ENCODE peak calls at places on chromosomes 2 and 18, in ten cellular contexts. V is HS-5; L is G401; K is substantia nigra; H is fibroblast of pulmonary artery; F is stimulated activated CD8-positive, alpha-beta memory T cell treated with anti-CD3 and anti-CD28 coated beads, Interleukin-2, amount 100 ng/mL, for 1 hour; O is choroid plexus epithelial cell; C is activated naive CD8-positive, alpha-beta T cell treated with anti-CD3 and anti-CD28 coated beads, Interleukin-2, amount 50 U/mL, for 24 hours; W is T-helper 2 cell; Z is ELF-1. D is an unnamed sample.

GRCh38 chr2:163768881-163769681 is 33.3 kb upstream of the FIGN start:
- DNase-seq in V (no peak), L (no peak), K (no peak), H (no peak), F (no peak), O (no peak), C (no peak), W (no peak), Z (no peak), D (no peak)

GRCh38 chr2:176583530-176584101 is 314.4 kb downstream of the MTX2 start:
- DNase-seq in V (peak; percentile 50), L (no peak), K (no peak), H (peak; percentile 48), F (no peak), O (peak; percentile 48), C (no peak), W (no peak), Z (no peak), D (no peak)

GRCh38 chr2:201151127-201152074 is 31.5 kb upstream of the CASP10 start:
- DNase-seq in V (peak; percentile 99), L (no peak), K (no peak), H (peak; percentile 90), F (no peak), O (peak; percentile 94), C (no peak), W (no peak), Z (no peak), D (no peak)

GRCh38 chr2:3692375-3692774 is 11.0 kb upstream of the DCDC2C start:
- DNase-seq in V (no peak), L (no peak), K (no peak), H (peak; percentile 20), F (no peak), O (peak; percentile 59), C (no peak), W (no peak), Z (no peak), D (peak; percentile 56)

GRCh38 chr2:64876137-64876647 is 113.0 kb upstream of the SLC1A4 start:
- DNase-seq in V (no peak), L (no peak), K (no peak), H (peak; percentile 90), F (no peak), O (peak; percentile 41), C (no peak), W (no peak), Z (peak; percentile 85), D (peak; percentile 86)

GRCh38 chr2:237872178-237872887 is 12.9 kb downstream of the RAMP1 start:
- DNase-seq in V (no peak), L (no peak), K (no peak), H (no peak), F (no peak), O (no peak), C (no peak), W (no peak), Z (no peak), D (no peak)

GRCh38 chr2:45773909-45774308 is 122.4 kb downstream of the PRKCE start:
- DNase-seq in V (no peak), L (no peak), K (no peak), H (no peak), F (no peak), O (no peak), C (no peak), W (no peak), Z (no peak), D (no peak)

GRCh38 chr2:97950329-97951154 is 45.2 kb downstream of the TMEM131 start:
- DNase-seq in V (peak; percentile 97), L (no peak), K (no peak), H (peak; percentile 74), F (no peak), O (peak; percentile 89), C (no peak), W (no peak), Z (no peak), D (no peak)

GRCh38 chr2:10620481-10620880 is 69.3 kb downstream of the NOL10 start:
- DNase-seq in V (peak; percentile 68), L (no peak), K (no peak), H (peak; percentile 63), F (no peak), O (peak; percentile 92), C (no peak), W (no peak), Z (no peak), D (no peak)

GRCh38 chr2:55585451-55586079 is 31.9 kb downstream of the PPP4R3B start:
- DNase-seq in V (peak; percentile 50), L (no peak), K (no peak), H (peak; percentile 86), F (no peak), O (peak; percentile 79), C (no peak), W (no peak), Z (no peak), D (no peak)

GRCh38 chr2:200189964-200190363 is 116.5 kb upstream of the SPATS2L start:
- DNase-seq in V (no peak), L (no peak), K (no peak), H (no peak), F (no peak), O (peak; percentile 10), C (no peak), W (no peak), Z (no peak), D (no peak)

GRCh38 chr18:5040476-5040875 is 156.6 kb downstream of the AKAIN1 start:
- DNase-seq in V (no peak), L (peak; percentile 69), K (no peak), H (no peak), F (no peak), O (no peak), C (no peak), W (no peak), Z (no peak), D (no peak)

GRCh38 chr2:14907014-14907612 is 274.6 kb downstream of the LRATD1 start:
- DNase-seq in V (no peak), L (no peak), K (no peak), H (no peak), F (no peak), O (no peak), C (no peak), W (no peak), Z (peak; percentile 5), D (peak; percentile 18)

GRCh38 chr2:128525653-128526052 is 207.0 kb upstream of the HS6ST1 start:
- DNase-seq in V (no peak), L (no peak), K (no peak), H (no peak), F (no peak), O (peak; percentile 35), C (no peak), W (no peak), Z (no peak), D (no peak)

GRCh38 chr2:9174771-9175441 is 31.7 kb upstream of the ASAP2 start:
- DNase-seq in V (peak; percentile 58), L (no peak), K (no peak), H (peak; percentile 61), F (no peak), O (peak; percentile 76), C (no peak), W (no peak), Z (peak; percentile 44), D (no peak)

GRCh38 chr2:229270551-229271410 is at the start of gene PID1:
- DNase-seq in V (peak; percentile 19), L (peak; percentile 28), K (peak; percentile 12), H (peak; percentile 62), F (no peak), O (peak; percentile 61), C (no peak), W (no peak), Z (peak; percentile 22), D (peak; percentile 88)

GRCh38 chr18:28766027-28766426 is 589.1 kb upstream of the CDH2 start:
- DNase-seq in V (no peak), L (no peak), K (no peak), H (peak; percentile 74), F (no peak), O (peak; percentile 61), C (no peak), W (no peak), Z (no peak), D (no peak)

GRCh38 chr18:501406-501714 is 859 bp upstream of the COLEC12 start:
- DNase-seq in V (no peak), L (no peak), K (no peak), H (no peak), F (no peak), O (no peak), C (no peak), W (no peak), Z (no peak), D (peak; percentile 44)

GRCh38 chr2:86225581-86225980 is 26.3 kb downstream of the MRPL35 start:
- DNase-seq in V (no peak), L (no peak), K (peak; percentile 10), H (peak; percentile 22), F (no peak), O (no peak), C (peak; percentile 51), W (no peak), Z (no peak), D (no peak)

GRCh38 chr2:191434072-191434471 is 188.9 kb downstream of the MYO1B start:
- DNase-seq in V (no peak), L (no peak), K (no peak), H (no peak), F (no peak), O (no peak), C (no peak), W (no peak), Z (no peak), D (no peak)

GRCh38 chr2:120404274-120404673 is 58.3 kb downstream of the INHBB start:
- DNase-seq in V (no peak), L (no peak), K (no peak), H (no peak), F (no peak), O (no peak), C (no peak), W (no peak), Z (no peak), D (no peak)

GRCh38 chr2:180979086-180979934 is 1.1 kb upstream of the UBE2E3 start:
- DNase-seq in V (no peak), L (peak; percentile 46), K (no peak), H (peak; percentile 77), F (no peak), O (peak; percentile 86), C (peak; percentile 3), W (no peak), Z (peak; percentile 41), D (peak; percentile 28)

GRCh38 chr18:14074187-14074586 is 58.0 kb downstream of the ZNF519 start:
- DNase-seq in V (no peak), L (no peak), K (no peak), H (no peak), F (no peak), O (no peak), C (no peak), W (no peak), Z (peak; percentile 35), D (peak; percentile 25)

GRCh38 chr2:191869781-191870180 is 22.9 kb upstream of the CAVIN2 start:
- DNase-seq in V (no peak), L (peak; percentile 45), K (no peak), H (no peak), F (no peak), O (no peak), C (no peak), W (no peak), Z (no peak), D (no peak)

GRCh38 chr18:11861583-11862288 is 10.5 kb downstream of the CHMP1B start:
- DNase-seq in V (no peak), L (no peak), K (no peak), H (peak; percentile 40), F (no peak), O (no peak), C (no peak), W (no peak), Z (no peak), D (no peak)

GRCh38 chr2:51581636-51582267 is 549.8 kb upstream of the NRXN1 start:
- DNase-seq in V (no peak), L (no peak), K (no peak), H (no peak), F (no peak), O (no peak), C (no peak), W (no peak), Z (peak; percentile 31), D (peak; percentile 6)

GRCh38 chr2:179106342-179107178 is 56.6 kb upstream of the CCDC141 start:
- DNase-seq in V (peak; percentile 99), L (peak; percentile 63), K (no peak), H (peak; percentile 99), F (no peak), O (peak; percentile 96), C (no peak), W (no peak), Z (no peak), D (no peak)

GRCh38 chr2:7671312-7671711 is 754.1 kb downstream of the RNF144A start:
- DNase-seq in V (no peak), L (peak; percentile 48), K (no peak), H (no peak), F (no peak), O (no peak), C (peak; percentile 10), W (no peak), Z (peak; percentile 3), D (no peak)